ENCODE peak calls at places on chromosomes 6 and 20, in seven cellular contexts. A is stimulated activated CD4-positive, alpha-beta T cell treated with anti-CD3 and anti-CD28 coated beads, Interleukin-4, amount 100 ng/mL, for 48 hours; U is activated CD8-positive, alpha-beta T cell treated with anti-CD3 and anti-CD28 coated beads, Interleukin-2, amount 10 ng/mL, durations not matched to agents 7 days and 5 days; G is AG09309; X is RCC 7860; M is right atrium auricular region; V is posterior cingulate gyrus. O is an unnamed sample.

GRCh38 chr20:18032977-18033892 is 24.5 kb downstream of the OVOL2 start:
- DNase-seq in A (no peak), U (no peak), G (no peak), X (no peak), M (no peak), V (no peak), O (no peak)

GRCh38 chr20:62887147-62887859 is 25.7 kb upstream of the TCFL5 start:
- DNase-seq in A (no peak), U (peak), G (peak), X (no peak), M (peak), V (no peak), O (peak)

GRCh38 chr6:83192456-83192855 is 609 bp downstream of the PGM3 start:
- DNase-seq in A (no peak), U (no peak), G (no peak), X (no peak), M (no peak), V (no peak), O (no peak)

GRCh38 chr6:140314675-140315074 is 940.2 kb upstream of the CITED2 start:
- DNase-seq in A (no peak), U (no peak), G (no peak), X (no peak), M (no peak), V (no peak), O (no peak)

GRCh38 chr20:58987790-58988564 is 6.9 kb downstream of the NELFCD start:
- DNase-seq in A (no peak), U (no peak), G (no peak), X (no peak), M (no peak), V (no peak), O (no peak)

GRCh38 chr20:5270608-5271007 is 46.1 kb downstream of the PROKR2 start:
- DNase-seq in A (no peak), U (no peak), G (no peak), X (no peak), M (no peak), V (no peak), O (no peak)

GRCh38 chr6:126335210-126335609 is 4.7 kb upstream of the CENPW start:
- DNase-seq in A (no peak), U (no peak), G (no peak), X (no peak), M (no peak), V (no peak), O (no peak)

GRCh38 chr6:53861543-53861942 is 66.7 kb downstream of the LRRC1 start:
- DNase-seq in A (no peak), U (no peak), G (no peak), X (no peak), M (no peak), V (no peak), O (no peak)

GRCh38 chr20:44901972-44902371 is 7.9 kb upstream of the PABPC1L start:
- DNase-seq in A (no peak), U (no peak), G (no peak), X (no peak), M (no peak), V (no peak), O (no peak)

GRCh38 chr20:58892932-58893224 is 40.4 kb downstream of the GNAS start:
- DNase-seq in A (no peak), U (no peak), G (no peak), X (no peak), M (no peak), V (no peak), O (no peak)

GRCh38 chr6:122491915-122492537 is 20.4 kb upstream of the SERINC1 start:
- DNase-seq in A (peak), U (peak), G (peak), X (peak), M (peak), V (peak), O (peak)

GRCh38 chr6:166955865-166956443 is 396 bp downstream of the RNASET2 start:
- DNase-seq in A (no peak), U (peak), G (no peak), X (no peak), M (no peak), V (no peak), O (no peak)

GRCh38 chr20:48737463-48738093 is 90.2 kb downstream of the PREX1 start:
- DNase-seq in A (no peak), U (no peak), G (no peak), X (no peak), M (no peak), V (no peak), O (no peak)

GRCh38 chr6:161242779-161243693 is 30.8 kb downstream of the AGPAT4 start:
- DNase-seq in A (no peak), U (peak), G (peak), X (no peak), M (peak), V (peak), O (no peak)

GRCh38 chr20:31819083-31819784 is at the start of gene MYLK2:
- DNase-seq in A (no peak), U (no peak), G (no peak), X (no peak), M (no peak), V (no peak), O (no peak)

GRCh38 chr20:37336369-37337207 is 9.4 kb upstream of the SRC start:
- DNase-seq in A (peak), U (peak), G (no peak), X (peak), M (no peak), V (no peak), O (peak)

GRCh38 chr6:24960991-24961475 is 25.3 kb upstream of the RIPOR2 start:
- DNase-seq in A (no peak), U (no peak), G (no peak), X (no peak), M (no peak), V (no peak), O (no peak)

GRCh38 chr20:21498646-21499045 is 15.2 kb downstream of the NKX2-2 start:
- DNase-seq in A (no peak), U (no peak), G (no peak), X (peak), M (peak), V (no peak), O (no peak)

GRCh38 chr6:112302154-112302553 is 45.0 kb upstream of the RFPL4B start:
- DNase-seq in A (no peak), U (no peak), G (no peak), X (no peak), M (no peak), V (no peak), O (no peak)

GRCh38 chr6:69580696-69581095 is 216.1 kb downstream of the LMBRD1 start:
- DNase-seq in A (no peak), U (no peak), G (no peak), X (no peak), M (no peak), V (no peak), O (no peak)

GRCh38 chr6:153698001-153698400 is 341.0 kb upstream of the OPRM1 start:
- DNase-seq in A (no peak), U (no peak), G (no peak), X (no peak), M (no peak), V (no peak), O (no peak)

GRCh38 chr6:152726313-152726712 is 24.3 kb upstream of the VIP start:
- DNase-seq in A (no peak), U (no peak), G (no peak), X (no peak), M (no peak), V (no peak), O (no peak)